ENCODE peak calls at places on chromosomes 2 and 18, in four cellular contexts. L is HCT116, U is WTC11, J is K562. A is an unnamed sample.

GRCh38 chr18:68764016-68764415 is 33.9 kb upstream of the CCDC102B start:
- DNase-seq in L (no peak), U (no peak), J (no peak), A (no peak)

GRCh38 chr18:79938196-79938595 is 13.3 kb downstream of the SLC66A2 start:
- DNase-seq in L (no peak), U (peak), J (no peak), A (no peak)

GRCh38 chr2:176653856-176654443 is 384.7 kb downstream of the MTX2 start:
- DNase-seq in L (peak), U (peak), J (peak), A (peak)

GRCh38 chr2:175690113-175690716 is 311.9 kb downstream of the LNPK start:
- DNase-seq in L (peak), U (peak), J (peak), A (peak)

GRCh38 chr2:188601927-188602326 is 310.3 kb downstream of the GULP1 start:
- DNase-seq in L (no peak), U (no peak), J (no peak), A (no peak)

GRCh38 chr2:28586864-28587263 is 91.0 kb downstream of the PLB1 start:
- DNase-seq in L (no peak), U (no peak), J (no peak), A (no peak)

GRCh38 chr2:241379481-241380480 is 23.7 kb downstream of the FARP2 start:
- DNase-seq in L (no peak), U (no peak), J (no peak), A (no peak)

GRCh38 chr2:138689705-138690104 is 90.5 kb downstream of the NXPH2 start:
- DNase-seq in L (no peak), U (no peak), J (no peak), A (no peak)

GRCh38 chr2:234422895-234423505 is 73.9 kb downstream of the ARL4C start:
- DNase-seq in L (no peak), U (no peak), J (no peak), A (no peak)

GRCh38 chr2:16828044-16828827 is 162.6 kb upstream of the CYRIA start:
- DNase-seq in L (no peak), U (no peak), J (no peak), A (no peak)

GRCh38 chr2:20424300-20425290 is 22.3 kb upstream of the RHOB start:
- DNase-seq in L (no peak), U (no peak), J (no peak), A (no peak)

GRCh38 chr18:13070460-13070859 is 79.3 kb downstream of the CEP192 start:
- DNase-seq in L (no peak), U (no peak), J (no peak), A (no peak)

GRCh38 chr2:219441451-219442205 is 7.0 kb downstream of the SPEG start:
- DNase-seq in L (no peak), U (peak), J (peak), A (peak)

DNA sequence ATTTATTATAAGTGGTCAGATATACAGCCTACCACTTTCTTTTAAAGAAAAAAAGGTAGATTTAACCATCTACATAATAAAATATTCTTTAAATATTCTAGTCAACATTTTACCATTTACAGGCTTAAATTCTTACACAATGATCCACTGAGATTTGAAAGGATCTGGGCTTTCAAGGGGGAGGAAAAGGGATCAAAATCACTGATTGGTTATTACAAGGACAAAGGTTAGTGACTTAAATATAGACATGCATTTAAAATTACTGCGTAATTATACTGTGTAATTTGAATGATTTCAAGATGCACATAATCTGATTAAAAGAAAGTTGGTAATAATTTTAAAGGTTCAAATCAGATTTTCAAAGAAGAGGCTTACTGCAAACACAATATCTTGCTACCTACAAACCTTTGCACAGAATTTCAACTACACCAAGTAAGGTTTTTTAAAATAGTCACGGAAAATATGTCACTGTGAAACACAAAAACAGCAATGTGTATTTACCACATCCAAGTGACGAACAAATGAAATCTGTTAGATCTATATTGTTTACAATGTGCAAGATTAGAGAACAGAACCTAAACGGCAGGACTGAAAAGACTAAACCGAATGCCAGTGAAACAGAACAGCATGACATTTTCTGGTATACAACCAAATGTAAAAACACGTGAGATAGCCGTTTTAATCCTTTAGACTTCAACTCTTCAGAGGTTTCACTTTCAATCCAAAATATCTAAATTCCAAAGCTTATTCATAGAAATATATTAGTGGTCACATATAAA is 40.8 kb downstream of the RTN4 start:
- DNase-seq in L (no peak), U (no peak), J (no peak), A (no peak)
- TF ChIP-seq SP1 in L (no peak), U (no peak), J (no peak), A (no peak)

GRCh38 chr2:159053186-159054031 is 85.0 kb downstream of the TANC1 start:
- DNase-seq in L (no peak), U (no peak), J (no peak), A (no peak)
- TF ChIP-seq SP1 in L (no peak), U (no peak), J (no peak), A (no peak)

DNA sequence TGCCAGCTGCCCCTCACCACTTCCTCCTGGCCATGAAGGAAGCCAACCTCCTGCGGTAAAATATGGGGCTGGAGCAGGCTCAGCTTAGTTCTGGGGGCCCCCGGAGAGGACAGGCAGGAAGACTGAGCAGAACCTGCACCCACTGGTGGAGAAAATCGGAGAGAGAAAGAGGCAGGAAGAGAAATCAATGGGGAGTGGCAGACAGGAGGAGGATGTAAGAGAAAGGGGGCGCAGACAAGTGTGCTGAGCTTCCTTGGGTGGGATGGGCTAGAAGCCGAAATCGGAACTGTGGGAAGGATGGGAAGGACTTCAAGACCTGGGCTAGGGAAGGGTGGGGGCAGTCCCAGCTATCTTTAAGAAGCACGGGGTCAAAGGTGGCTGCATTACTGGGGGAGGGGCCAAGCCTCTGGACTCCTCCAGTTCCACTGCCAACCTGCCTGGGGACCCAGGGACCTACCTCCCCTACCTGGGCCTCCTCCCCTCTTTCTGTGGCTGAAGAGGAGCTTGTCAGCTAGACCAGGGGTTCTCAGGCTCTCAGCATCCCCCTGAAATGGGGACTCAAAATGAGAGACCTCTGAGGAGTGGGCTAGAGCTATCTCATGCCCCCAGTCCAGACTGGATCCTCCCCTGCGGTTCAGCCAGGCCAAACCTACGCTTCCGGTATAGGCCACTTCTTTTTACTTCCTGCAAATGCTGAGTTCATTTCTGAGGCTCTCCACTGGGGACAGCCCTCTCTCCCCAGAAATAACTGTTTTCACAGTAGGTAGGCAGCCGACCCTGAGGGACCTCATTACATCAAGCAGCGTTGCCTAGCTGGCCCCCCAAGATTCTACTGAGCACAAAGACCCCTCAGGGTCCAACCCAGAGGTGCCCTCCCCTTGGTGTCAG is 33.6 kb upstream of the B3GNT7 start:
- DNase-seq in L (no peak), U (no peak), J (peak), A (no peak)
- TF ChIP-seq SP1 in L (no peak), U (no peak), J (no peak), A (no peak)

GRCh38 chr2:164910091-164910899 is 45.0 kb downstream of the SLC38A11 start:
- DNase-seq in L (no peak), U (no peak), J (no peak), A (peak)
- TF ChIP-seq SP1 in L (no peak), U (no peak), J (no peak), A (no peak)

DNA sequence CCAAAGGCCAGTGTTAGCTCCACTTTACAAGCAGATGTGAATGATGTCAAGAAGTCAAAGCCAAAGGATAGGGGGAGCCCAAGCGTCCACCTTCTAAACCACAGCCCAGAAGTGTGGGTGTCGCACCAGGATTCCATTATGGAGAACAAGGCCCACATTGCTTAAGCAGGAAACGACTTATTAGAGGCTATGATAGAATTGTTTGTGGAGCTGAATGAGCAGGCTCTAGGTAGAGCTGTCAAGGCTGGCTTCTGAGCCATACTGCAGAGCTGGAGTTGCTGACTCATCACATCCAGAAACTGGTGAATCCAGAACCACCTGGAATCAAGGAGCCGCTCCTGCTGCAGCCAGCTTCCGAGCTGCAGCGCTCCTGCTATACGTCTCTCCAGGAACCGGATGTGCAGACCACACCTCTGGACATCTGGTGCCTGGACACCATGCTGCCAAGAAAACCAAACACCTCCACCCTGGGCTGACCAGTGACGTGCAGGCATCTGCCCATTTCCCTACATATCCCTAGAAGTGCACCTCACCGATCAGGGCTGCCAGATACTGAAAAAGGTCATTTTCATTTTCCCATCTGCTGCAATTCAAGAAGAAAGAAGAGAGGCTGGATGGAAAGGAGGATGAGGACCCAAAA is 6.2 kb upstream of the TWIST2 start:
- DNase-seq in L (no peak), U (no peak), J (no peak), A (no peak)
- TF ChIP-seq SP1 in L (no peak), U (no peak), J (no peak), A (no peak)

A was measured in HEK293T.